ENCODE peak calls at places on chromosomes 6 and 20, in five cellular contexts. D is iPS DF 19.7, N is NCI-H1694 treated with DMSO at 0.1 percent for 48 hours, C is NCI-H1092 treated with DMSO at 0.1 percent for 48 hours, K is mucosa of gallbladder. G is an unnamed sample.
A peak's percentile ranks its signal among the peaks of the same experiment; 100 is the strongest.

GRCh38 chr20:53148764-53149163 is 176.6 kb downstream of the TSHZ2 start:
- DNase-seq in D (no peak), C (no peak), K (no peak), N (no peak), G (no peak)

GRCh38 chr20:41960166-41960565 is 342.0 kb upstream of the CHD6 start:
- DNase-seq in N (no peak), K (no peak), D (no peak), C (no peak), G (no peak)

GRCh38 chr6:151958332-151958731 is 150.8 kb downstream of the ESR1 start:
- DNase-seq in N (no peak), C (no peak), D (no peak), K (no peak), G (peak; percentile 81)

GRCh38 chr6:34531580-34532201 is 24.4 kb downstream of the SPDEF start:
- DNase-seq in K (no peak), C (no peak), N (no peak), D (peak; percentile 84), G (peak; percentile 68)

GRCh38 chr6:16337280-16337975 is 99.0 kb downstream of the GMPR start:
- DNase-seq in K (peak; percentile 88), D (no peak), N (peak; percentile 13), C (no peak), G (peak; percentile 95)

GRCh38 chr20:46215913-46216707 is 92.2 kb downstream of the CDH22 start:
- DNase-seq in K (peak; percentile 35), C (no peak), D (peak; percentile 86), N (no peak), G (no peak)

GRCh38 chr6:22445946-22446345 is 123.4 kb upstream of the HDGFL1 start:
- DNase-seq in C (no peak), D (no peak), K (no peak), N (no peak), G (no peak)

GRCh38 chr6:160156842-160157241 is 35.2 kb downstream of the SLC22A1 start:
- DNase-seq in C (no peak), K (no peak), N (no peak), D (no peak), G (peak; percentile 38)

GRCh38 chr6:136371117-136371696 is 81.6 kb upstream of the BCLAF1 start:
- DNase-seq in D (no peak), C (no peak), N (no peak), K (no peak), G (no peak)

GRCh38 chr20:63732118-63733095 is 4.1 kb upstream of the LIME1 start:
- DNase-seq in N (no peak), D (no peak), K (no peak), C (no peak), G (no peak)